ENCODE peak calls at places on chromosomes 16 and 17, in four cellular contexts. One of them, this sample, is unnamed.

GRCh38 chr16:19745286-19746018 is 27.4 kb downstream of the IQCK start:
- DNase-seq in HCT116: no peak
- DNase-seq in K562: no peak
- DNase-seq in HepG2: no peak
- DNase-seq in this sample: no peak

GRCh38 chr17:57035971-57036481 is 49.0 kb upstream of the AKAP1 start:
- DNase-seq in HCT116: no peak
- DNase-seq in K562: no peak
- DNase-seq in HepG2: no peak
- DNase-seq in this sample: no peak

GRCh38 chr16:799948-800833 is at the start of gene GNG13:
- DNase-seq in HCT116: no peak
- DNase-seq in K562: peak
- DNase-seq in HepG2: no peak
- DNase-seq in this sample: no peak

GRCh38 chr16:2082171-2082982 is 34.6 kb downstream of the TSC2 start:
- DNase-seq in HCT116: no peak
- DNase-seq in K562: no peak
- DNase-seq in HepG2: no peak
- DNase-seq in this sample: no peak

GRCh38 chr16:1109648-1110047 is 13.6 kb upstream of the C1QTNF8 start:
- DNase-seq in HCT116: no peak
- DNase-seq in K562: no peak
- DNase-seq in HepG2: no peak
- DNase-seq in this sample: no peak

GRCh38 chr17:55319933-55320593 is 55.3 kb downstream of the HLF start:
- DNase-seq in HCT116: no peak
- DNase-seq in K562: no peak
- DNase-seq in HepG2: no peak
- DNase-seq in this sample: no peak

GRCh38 chr16:70688266-70688742 is 2.5 kb upstream of the MTSS2 start:
- DNase-seq in HCT116: no peak
- DNase-seq in K562: no peak
- DNase-seq in HepG2: no peak
- DNase-seq in this sample: no peak

GRCh38 chr16:67547423-67548264 is 14.7 kb upstream of the CTCF start:
- DNase-seq in HCT116: no peak
- DNase-seq in K562: no peak
- DNase-seq in HepG2: no peak
- DNase-seq in this sample: no peak

GRCh38 chr17:35243459-35244204 is 760 bp downstream of the SLFN5 start:
- DNase-seq in HCT116: no peak
- DNase-seq in K562: no peak
- DNase-seq in HepG2: no peak
- DNase-seq in this sample: no peak

GRCh38 chr17:78421534-78422266 is 43.3 kb downstream of the PGS1 start:
- DNase-seq in HCT116: peak
- DNase-seq in K562: peak
- DNase-seq in HepG2: peak
- DNase-seq in this sample: peak

GRCh38 chr16:78224342-78224741 is 124.9 kb downstream of the WWOX start:
- DNase-seq in HCT116: no peak
- DNase-seq in K562: no peak
- DNase-seq in HepG2: no peak
- DNase-seq in this sample: no peak

GRCh38 chr17:44961921-44962350 is 6.2 kb downstream of the C1QL1 start:
- DNase-seq in HCT116: no peak
- DNase-seq in K562: no peak
- DNase-seq in HepG2: peak
- DNase-seq in this sample: no peak

GRCh38 chr17:77556408-77557068 is 402.0 kb upstream of the TNRC6C start:
- DNase-seq in HCT116: no peak
- DNase-seq in K562: no peak
- DNase-seq in HepG2: no peak
- DNase-seq in this sample: no peak

GRCh38 chr17:66715745-66716156 is 119.2 kb upstream of the CACNG5 start:
- DNase-seq in HCT116: peak
- DNase-seq in K562: no peak
- DNase-seq in HepG2: peak
- DNase-seq in this sample: no peak

GRCh38 chr17:77019955-77020379 is 120.8 kb upstream of the SEC14L1 start:
- DNase-seq in HCT116: no peak
- DNase-seq in K562: no peak
- DNase-seq in HepG2: peak
- DNase-seq in this sample: no peak

GRCh38 chr16:77993586-77993985 is 28.8 kb upstream of the CLEC3A start:
- DNase-seq in HCT116: no peak
- DNase-seq in K562: no peak
- DNase-seq in HepG2: no peak
- DNase-seq in this sample: no peak

GRCh38 chr16:31277659-31278260 is 18.0 kb downstream of the ITGAM start:
- DNase-seq in HCT116: no peak
- DNase-seq in K562: no peak
- DNase-seq in HepG2: no peak
- DNase-seq in this sample: no peak

GRCh38 chr17:29625037-29625750 is 2.5 kb upstream of the CORO6 start:
- DNase-seq in HCT116: peak
- DNase-seq in K562: no peak
- DNase-seq in HepG2: no peak
- DNase-seq in this sample: no peak

GRCh38 chr17:70144260-70144846 is 25.0 kb upstream of the KCNJ2 start:
- DNase-seq in HCT116: peak
- DNase-seq in K562: peak
- DNase-seq in HepG2: peak
- DNase-seq in this sample: no peak

GRCh38 chr16:86924537-86924936 is 346.2 kb downstream of the FOXL1 start:
- DNase-seq in HCT116: no peak
- DNase-seq in K562: no peak
- DNase-seq in HepG2: no peak
- DNase-seq in this sample: no peak

GRCh38 chr17:80187493-80187892 is 17.7 kb downstream of the CARD14 start:
- DNase-seq in HCT116: no peak
- DNase-seq in K562: peak
- DNase-seq in HepG2: no peak
- DNase-seq in this sample: no peak

GRCh38 chr16:30923554-30924085 is at the start of gene FBXL19:
- DNase-seq in HCT116: no peak
- DNase-seq in K562: no peak
- DNase-seq in HepG2: no peak
- DNase-seq in this sample: no peak

GRCh38 chr17:51803161-51803560 is 355.4 kb downstream of the CA10 start:
- DNase-seq in HCT116: no peak
- DNase-seq in K562: no peak
- DNase-seq in HepG2: no peak
- DNase-seq in this sample: no peak

GRCh38 chr16:89473791-89474414 is 16.5 kb downstream of the ANKRD11 start:
- DNase-seq in HCT116: no peak
- DNase-seq in K562: no peak
- DNase-seq in HepG2: no peak
- DNase-seq in this sample: no peak

GRCh38 chr16:82865412-82865811 is 238.6 kb downstream of the CDH13 start:
- DNase-seq in HCT116: no peak
- DNase-seq in K562: no peak
- DNase-seq in HepG2: no peak
- DNase-seq in this sample: no peak

GRCh38 chr16:3570420-3571062 is 6.7 kb downstream of the NLRC3 start:
- DNase-seq in HCT116: peak
- DNase-seq in K562: peak
- DNase-seq in HepG2: peak
- DNase-seq in this sample: no peak

GRCh38 chr16:72091217-72091616 is 2.2 kb downstream of the TXNL4B start:
- DNase-seq in HCT116: no peak
- DNase-seq in K562: no peak
- DNase-seq in HepG2: peak
- DNase-seq in this sample: no peak

GRCh38 chr16:88789593-88789992 is 4.6 kb upstream of the PIEZO1 start:
- DNase-seq in HCT116: no peak
- DNase-seq in K562: no peak
- DNase-seq in HepG2: no peak
- DNase-seq in this sample: no peak

GRCh38 chr17:73481672-73482071 is 162.6 kb downstream of the SDK2 start:
- DNase-seq in HCT116: no peak
- DNase-seq in K562: no peak
- DNase-seq in HepG2: no peak
- DNase-seq in this sample: no peak

GRCh38 chr17:14513835-14514234 is 213.0 kb downstream of the HS3ST3B1 start:
- DNase-seq in HCT116: no peak
- DNase-seq in K562: no peak
- DNase-seq in HepG2: no peak
- DNase-seq in this sample: no peak

GRCh38 chr17:14508156-14508555 is 207.3 kb downstream of the HS3ST3B1 start:
- DNase-seq in HCT116: no peak
- DNase-seq in K562: no peak
- DNase-seq in HepG2: no peak
- DNase-seq in this sample: no peak

GRCh38 chr17:14506364-14506763 is 205.5 kb downstream of the HS3ST3B1 start:
- DNase-seq in HCT116: no peak
- DNase-seq in K562: no peak
- DNase-seq in HepG2: no peak
- DNase-seq in this sample: no peak

GRCh38 chr17:14515015-14515414 is 214.1 kb downstream of the HS3ST3B1 start:
- DNase-seq in HCT116: no peak
- DNase-seq in K562: no peak
- DNase-seq in HepG2: no peak
- DNase-seq in this sample: no peak

DNA sequence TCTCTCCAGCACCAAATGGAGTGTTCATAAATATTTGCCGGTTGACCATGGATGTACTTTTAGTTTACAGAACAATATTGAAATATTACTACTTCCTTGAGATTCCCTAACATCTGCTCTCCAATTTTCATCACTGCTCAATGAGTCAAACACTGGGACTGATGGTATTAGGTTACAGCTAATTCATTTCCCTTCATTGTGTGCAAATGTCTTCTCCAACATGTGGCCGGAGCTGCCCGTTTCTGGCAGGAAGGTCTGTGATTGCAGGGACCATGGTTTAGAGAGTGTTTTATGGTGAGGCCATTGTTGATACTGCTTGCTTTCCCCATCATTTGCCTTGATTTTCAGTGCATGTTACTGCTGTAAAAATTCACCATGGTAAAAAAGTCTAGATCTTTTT is 209.3 kb downstream of the HS3ST3B1 start:
- DNase-seq in HCT116: no peak
- DNase-seq in K562: no peak
- DNase-seq in HepG2: no peak
- DNase-seq in this sample: no peak
- TF ChIP-seq TCF7L2 in HCT116: no peak
- TF ChIP-seq TCF7L2 in K562: no peak
- TF ChIP-seq TCF7L2 in HepG2: no peak
- TF ChIP-seq TCF7L2 in this sample: no peak

GRCh38 chr17:1562178-1562643 is 381 bp downstream of the PITPNA start:
- DNase-seq in HCT116: no peak
- DNase-seq in K562: peak
- DNase-seq in HepG2: no peak
- DNase-seq in this sample: no peak

GRCh38 chr17:1559743-1560581 is 2.6 kb downstream of the PITPNA start:
- DNase-seq in HCT116: no peak
- DNase-seq in K562: no peak
- DNase-seq in HepG2: no peak
- DNase-seq in this sample: no peak

GRCh38 chr17:1560582-1561170 is 1.9 kb downstream of the PITPNA start:
- DNase-seq in HCT116: no peak
- DNase-seq in K562: no peak
- DNase-seq in HepG2: no peak
- DNase-seq in this sample: no peak

GRCh38 chr17:1563786-1564613 is 1.4 kb upstream of the PITPNA start:
- DNase-seq in HCT116: no peak
- DNase-seq in K562: peak
- DNase-seq in HepG2: no peak
- DNase-seq in this sample: no peak

DNA sequence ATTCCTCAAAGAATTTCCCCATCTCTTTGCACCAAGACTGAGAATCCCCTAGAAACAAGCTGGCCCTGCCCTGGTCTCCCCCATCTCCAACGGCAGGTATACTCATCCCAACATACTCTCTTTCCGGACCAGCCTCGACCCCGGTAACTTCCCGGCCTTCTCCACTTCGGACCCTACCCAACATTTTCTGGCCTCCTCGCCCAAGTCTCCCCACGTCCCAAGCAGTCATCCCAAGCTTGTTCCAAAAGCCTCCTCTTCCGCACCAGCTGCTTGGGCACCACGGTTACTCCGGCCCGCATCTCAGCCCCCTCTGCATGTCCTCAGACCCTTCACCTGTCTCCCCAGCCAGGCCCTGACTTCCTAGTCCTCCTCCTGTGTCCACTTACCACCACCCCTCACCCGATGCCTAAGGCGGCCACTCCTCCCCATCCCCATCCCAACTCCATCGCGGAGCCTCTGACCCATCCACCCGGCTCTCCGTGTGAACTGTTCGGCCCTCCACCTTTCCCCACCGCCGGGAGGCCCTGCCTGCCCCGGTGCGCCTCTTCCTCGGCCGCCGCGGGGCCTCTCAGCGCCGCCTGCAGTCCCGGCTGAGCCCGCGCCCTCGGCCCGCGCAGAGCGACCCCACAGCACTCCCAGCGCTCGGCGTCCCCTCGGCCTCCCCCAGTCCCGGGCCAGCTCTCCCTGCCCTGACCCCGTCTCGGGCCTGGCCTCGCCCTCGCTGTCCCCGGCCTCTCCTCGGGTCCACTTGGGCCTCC is 993 bp downstream of the PITPNA start:
- DNase-seq in HCT116: no peak
- DNase-seq in K562: no peak
- DNase-seq in HepG2: no peak
- DNase-seq in this sample: no peak
- TF ChIP-seq TCF7L2 in HCT116: no peak
- TF ChIP-seq TCF7L2 in K562: no peak
- TF ChIP-seq TCF7L2 in HepG2: no peak
- TF ChIP-seq TCF7L2 in this sample: no peak

GRCh38 chr17:17900615-17901520 is 64.1 kb upstream of the SREBF1 start:
- DNase-seq in HCT116: peak
- DNase-seq in K562: no peak
- DNase-seq in HepG2: peak
- DNase-seq in this sample: no peak
- TF ChIP-seq TCF7L2 in HCT116: peak
- TF ChIP-seq TCF7L2 in K562: no peak
- TF ChIP-seq TCF7L2 in HepG2: no peak
- TF ChIP-seq TCF7L2 in this sample: peak

DNA sequence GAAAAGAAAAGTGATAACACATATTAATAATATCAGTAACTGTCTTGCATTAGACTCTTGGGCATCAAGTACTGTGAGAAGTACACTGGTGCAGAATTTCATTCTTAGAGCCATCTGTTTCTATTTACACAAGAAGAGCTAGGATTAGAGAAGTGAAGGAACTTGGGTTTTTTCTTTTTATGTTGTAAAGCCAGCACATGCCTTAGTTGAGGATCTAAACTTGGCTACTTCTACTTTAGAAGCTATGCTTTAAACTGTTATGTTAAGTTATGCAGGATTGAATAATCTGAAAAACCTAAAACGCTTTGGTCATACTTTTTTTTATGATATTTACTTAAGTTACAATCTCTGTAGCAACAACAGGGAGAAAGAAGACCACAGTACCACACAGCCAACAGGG is 304.9 kb upstream of the GOT2 start:
- DNase-seq in HCT116: no peak
- DNase-seq in K562: no peak
- DNase-seq in HepG2: no peak
- DNase-seq in this sample: no peak
- TF ChIP-seq TCF7L2 in HCT116: no peak
- TF ChIP-seq TCF7L2 in K562: no peak
- TF ChIP-seq TCF7L2 in HepG2: no peak
- TF ChIP-seq TCF7L2 in this sample: no peak